ENCODE peak calls at places on chromosomes 4 and X, in eight cellular contexts. One of them, this sample, is unnamed.

GRCh38 chrX:128975716-128976115 is 547.6 kb downstream of the SMARCA1 start:
- DNase-seq in aorta: no peak
- DNase-seq in NCI-H774: peak
- DNase-seq in mucosa of gallbladder: peak
- DNase-seq in cardiac muscle cell: peak
- DNase-seq in CD4-positive, CD25-positive, alpha-beta regulatory T cell: no peak
- DNase-seq in COR-L47: peak
- DNase-seq in AG04450: no peak
- DNase-seq in this sample: no peak

GRCh38 chr4:42268824-42269223 is 116.4 kb upstream of the BEND4 start:
- DNase-seq in AG04450: no peak
- DNase-seq in aorta: no peak
- DNase-seq in NCI-H774: no peak
- DNase-seq in cardiac muscle cell: no peak
- DNase-seq in mucosa of gallbladder: no peak
- DNase-seq in CD4-positive, CD25-positive, alpha-beta regulatory T cell: no peak
- DNase-seq in COR-L47: no peak
- DNase-seq in this sample: no peak

GRCh38 chr4:125520258-125520990 is 205.7 kb downstream of the FAT4 start:
- DNase-seq in AG04450: no peak
- DNase-seq in CD4-positive, CD25-positive, alpha-beta regulatory T cell: no peak
- DNase-seq in NCI-H774: no peak
- DNase-seq in COR-L47: no peak
- DNase-seq in mucosa of gallbladder: no peak
- DNase-seq in aorta: no peak
- DNase-seq in cardiac muscle cell: no peak
- DNase-seq in this sample: no peak

GRCh38 chr4:1297456-1298325 is 8.0 kb downstream of the MAEA start:
- DNase-seq in NCI-H774: no peak
- DNase-seq in CD4-positive, CD25-positive, alpha-beta regulatory T cell: no peak
- DNase-seq in COR-L47: no peak
- DNase-seq in AG04450: no peak
- DNase-seq in aorta: peak
- DNase-seq in mucosa of gallbladder: no peak
- DNase-seq in cardiac muscle cell: no peak
- DNase-seq in this sample: no peak

GRCh38 chrX:77743720-77744119 is 42.3 kb downstream of the ATRX start:
- DNase-seq in mucosa of gallbladder: no peak
- DNase-seq in NCI-H774: no peak
- DNase-seq in cardiac muscle cell: no peak
- DNase-seq in COR-L47: no peak
- DNase-seq in CD4-positive, CD25-positive, alpha-beta regulatory T cell: no peak
- DNase-seq in AG04450: no peak
- DNase-seq in aorta: no peak
- DNase-seq in this sample: no peak

GRCh38 chr4:1874207-1874606 is 3.0 kb downstream of the NSD2 start:
- DNase-seq in mucosa of gallbladder: no peak
- DNase-seq in CD4-positive, CD25-positive, alpha-beta regulatory T cell: no peak
- DNase-seq in COR-L47: no peak
- DNase-seq in AG04450: no peak
- DNase-seq in cardiac muscle cell: no peak
- DNase-seq in NCI-H774: peak
- DNase-seq in aorta: peak
- DNase-seq in this sample: no peak

GRCh38 chr4:54090804-54091623 is 8.9 kb upstream of the GSX2 start:
- DNase-seq in cardiac muscle cell: no peak
- DNase-seq in mucosa of gallbladder: no peak
- DNase-seq in CD4-positive, CD25-positive, alpha-beta regulatory T cell: no peak
- DNase-seq in NCI-H774: no peak
- DNase-seq in COR-L47: no peak
- DNase-seq in aorta: peak
- DNase-seq in AG04450: no peak
- DNase-seq in this sample: no peak

GRCh38 chr4:28462766-28463165 is 1602.1 kb downstream of the STIM2 start:
- DNase-seq in cardiac muscle cell: peak
- DNase-seq in CD4-positive, CD25-positive, alpha-beta regulatory T cell: no peak
- DNase-seq in AG04450: no peak
- DNase-seq in aorta: no peak
- DNase-seq in COR-L47: no peak
- DNase-seq in mucosa of gallbladder: no peak
- DNase-seq in NCI-H774: no peak
- DNase-seq in this sample: peak

GRCh38 chr4:70688795-70689231 is 481 bp downstream of the UTP3 start:
- DNase-seq in cardiac muscle cell: no peak
- DNase-seq in AG04450: no peak
- DNase-seq in CD4-positive, CD25-positive, alpha-beta regulatory T cell: peak
- DNase-seq in NCI-H774: no peak
- DNase-seq in aorta: no peak
- DNase-seq in mucosa of gallbladder: no peak
- DNase-seq in COR-L47: no peak
- DNase-seq in this sample: no peak